ENCODE peak calls at places on chromosome 5, in seven cellular contexts. B is substantia nigra, U is NCI-H1092, O is pons, A is aorta, G is AML-193, F is lower lobe of right lung. R is an unnamed sample.

GRCh38 chr5:137415231-137415681 is 83.9 kb downstream of the SPOCK1 start:
- DNase-seq in B (no peak), G (no peak), O (no peak), F (no peak), U (no peak), A (no peak), R (no peak)

GRCh38 chr5:178383301-178383918 is 150.8 kb upstream of the PHYKPL start:
- DNase-seq in B (no peak), U (no peak), A (peak), O (no peak), G (no peak), F (no peak), R (peak)

GRCh38 chr5:54249210-54250028 is 61.0 kb downstream of the ARL15 start:
- DNase-seq in B (no peak), U (no peak), F (peak), A (no peak), G (peak), O (peak), R (peak)

GRCh38 chr5:34740306-34740891 is 84.3 kb downstream of the RAI14 start:
- DNase-seq in G (no peak), A (no peak), O (no peak), U (no peak), B (no peak), F (no peak), R (no peak)

GRCh38 chr5:68171101-68171558 is 44.4 kb upstream of the PIK3R1 start:
- DNase-seq in U (no peak), A (no peak), F (peak), B (peak), O (peak), G (no peak), R (peak)

GRCh38 chr5:180470966-180471582 is 23.1 kb upstream of the CNOT6 start:
- DNase-seq in O (peak), F (peak), A (peak), U (peak), G (no peak), B (no peak), R (peak)

GRCh38 chr5:119037496-119038215 is 33.2 kb upstream of the DMXL1 start:
- DNase-seq in F (no peak), A (no peak), G (no peak), O (no peak), U (no peak), B (no peak), R (no peak)

GRCh38 chr5:76455531-76456132 is 52.5 kb downstream of the IQGAP2 start:
- DNase-seq in B (no peak), O (no peak), A (no peak), F (no peak), G (no peak), U (no peak), R (no peak)

GRCh38 chr5:51377151-51378060 is 5.8 kb upstream of the ISL1 start:
- DNase-seq in O (no peak), G (no peak), A (no peak), U (no peak), F (no peak), B (no peak), R (no peak)

GRCh38 chr5:154729613-154730012 is 25.6 kb upstream of the LARP1 start:
- DNase-seq in O (no peak), U (no peak), G (no peak), B (no peak), A (no peak), F (no peak), R (no peak)

GRCh38 chr5:137621861-137622823 is 113.7 kb downstream of the KLHL3 start:
- DNase-seq in A (peak), F (no peak), U (no peak), O (peak), B (no peak), G (no peak), R (peak)

GRCh38 chr5:132834057-132834456 is 3.6 kb upstream of the SHROOM1 start:
- DNase-seq in O (no peak), U (no peak), A (no peak), B (no peak), F (no peak), G (no peak), R (no peak)

GRCh38 chr5:61329729-61330128 is 2.3 kb upstream of the ZSWIM6 start:
- DNase-seq in F (no peak), A (no peak), B (no peak), G (no peak), U (no peak), O (no peak), R (no peak)

GRCh38 chr5:32504923-32505596 is 60.5 kb upstream of the ZFR start:
- DNase-seq in B (no peak), O (peak), U (peak), F (no peak), G (no peak), A (no peak), R (peak)

R was measured in left cardiac atrium.